ENCODE peak calls at places on chromosomes 5 and 9, in five cellular contexts. One of them, this sample, is unnamed.

GRCh38 chr5:82564963-82565362 is 286.8 kb upstream of the RPS23 start:
- DNase-seq in GM06990: no peak
- DNase-seq in skeletal muscle cell: no peak
- DNase-seq in astrocyte: no peak
- DNase-seq in tibial artery: no peak
- DNase-seq in this sample: no peak

GRCh38 chr9:22005083-22005699 is 3.9 kb downstream of the CDKN2B start:
- DNase-seq in GM06990: no peak
- DNase-seq in skeletal muscle cell: no peak
- DNase-seq in astrocyte: peak; percentile 47
- DNase-seq in tibial artery: no peak
- DNase-seq in this sample: no peak

GRCh38 chr5:65630981-65631380 is 6.2 kb downstream of the SHLD3 start:
- DNase-seq in GM06990: no peak
- DNase-seq in skeletal muscle cell: no peak
- DNase-seq in astrocyte: no peak
- DNase-seq in tibial artery: no peak
- DNase-seq in this sample: no peak

GRCh38 chr5:132463808-132464154 is 26.8 kb downstream of the IRF1 start:
- DNase-seq in GM06990: no peak
- DNase-seq in skeletal muscle cell: no peak
- DNase-seq in astrocyte: no peak
- DNase-seq in tibial artery: peak; percentile 16
- DNase-seq in this sample: no peak

GRCh38 chr5:66145737-66146136 is 1.6 kb downstream of the SREK1 start:
- DNase-seq in GM06990: no peak
- DNase-seq in skeletal muscle cell: no peak
- DNase-seq in astrocyte: no peak
- DNase-seq in tibial artery: no peak
- DNase-seq in this sample: no peak

GRCh38 chr9:33638516-33638915 is 114.5 kb downstream of the ANKRD18B start:
- DNase-seq in GM06990: no peak
- DNase-seq in skeletal muscle cell: no peak
- DNase-seq in astrocyte: no peak
- DNase-seq in tibial artery: no peak
- DNase-seq in this sample: no peak

GRCh38 chr5:180704362-180704761 is 35.5 kb downstream of the OR2Y1 start:
- DNase-seq in GM06990: no peak
- DNase-seq in skeletal muscle cell: no peak
- DNase-seq in astrocyte: peak; percentile 2
- DNase-seq in tibial artery: no peak
- DNase-seq in this sample: no peak

GRCh38 chr5:140287776-140288521 is 15.0 kb downstream of the PFDN1 start:
- DNase-seq in GM06990: no peak
- DNase-seq in skeletal muscle cell: no peak
- DNase-seq in astrocyte: no peak
- DNase-seq in tibial artery: no peak
- DNase-seq in this sample: no peak

GRCh38 chr5:123610665-123611406 is 98.9 kb downstream of the CSNK1G3 start:
- DNase-seq in GM06990: peak; percentile 22
- DNase-seq in skeletal muscle cell: peak; percentile 29
- DNase-seq in astrocyte: peak; percentile 46
- DNase-seq in tibial artery: no peak
- DNase-seq in this sample: no peak

GRCh38 chr5:141878771-141879759 is 855 bp upstream of the PCDH1 start:
- DNase-seq in GM06990: peak; percentile 64
- DNase-seq in skeletal muscle cell: peak; percentile 36
- DNase-seq in astrocyte: peak; percentile 61
- DNase-seq in tibial artery: peak; percentile 90
- DNase-seq in this sample: peak; percentile 91

GRCh38 chr9:16192403-16193017 is 639.7 kb downstream of the CCDC171 start:
- DNase-seq in GM06990: no peak
- DNase-seq in skeletal muscle cell: peak; percentile 38
- DNase-seq in astrocyte: peak; percentile 62
- DNase-seq in tibial artery: no peak
- DNase-seq in this sample: no peak

GRCh38 chr9:16196206-16196605 is 643.4 kb downstream of the CCDC171 start:
- DNase-seq in GM06990: no peak
- DNase-seq in skeletal muscle cell: no peak
- DNase-seq in astrocyte: peak; percentile 49
- DNase-seq in tibial artery: no peak
- DNase-seq in this sample: no peak

GRCh38 chr9:16197578-16198370 is 644.9 kb downstream of the CCDC171 start:
- DNase-seq in GM06990: no peak
- DNase-seq in skeletal muscle cell: no peak
- DNase-seq in astrocyte: peak; percentile 51
- DNase-seq in tibial artery: no peak
- DNase-seq in this sample: no peak

GRCh38 chr9:16191237-16191636 is 638.4 kb downstream of the CCDC171 start:
- DNase-seq in GM06990: no peak
- DNase-seq in skeletal muscle cell: no peak
- DNase-seq in astrocyte: no peak
- DNase-seq in tibial artery: no peak
- DNase-seq in this sample: no peak

GRCh38 chr9:16191691-16192402 is 639.0 kb downstream of the CCDC171 start:
- DNase-seq in GM06990: peak; percentile 33
- DNase-seq in skeletal muscle cell: peak; percentile 61
- DNase-seq in astrocyte: peak; percentile 96
- DNase-seq in tibial artery: peak; percentile 80
- DNase-seq in this sample: peak; percentile 78
- H3K4me3 ChIP-seq in GM06990: no peak overlapping the region
- H3K4me3 ChIP-seq in skeletal muscle cell: no peak overlapping the region
- H3K4me3 ChIP-seq in astrocyte: peak overlapping the region; percentile 27
- H3K4me3 ChIP-seq in tibial artery: no peak overlapping the region
- H3K4me3 ChIP-seq in this sample: peak overlapping the region; percentile 53

GRCh38 chr9:92949266-92949982 is 2.1 kb downstream of the FGD3 start:
- DNase-seq in GM06990: no peak
- DNase-seq in skeletal muscle cell: no peak
- DNase-seq in astrocyte: no peak
- DNase-seq in tibial artery: no peak
- DNase-seq in this sample: no peak

GRCh38 chr9:92945796-92946195 is 1.5 kb upstream of the FGD3 start:
- DNase-seq in GM06990: no peak
- DNase-seq in skeletal muscle cell: no peak
- DNase-seq in astrocyte: no peak
- DNase-seq in tibial artery: no peak
- DNase-seq in this sample: no peak

GRCh38 chr9:92948632-92949031 is 1.3 kb downstream of the FGD3 start:
- DNase-seq in GM06990: no peak
- DNase-seq in skeletal muscle cell: no peak
- DNase-seq in astrocyte: no peak
- DNase-seq in tibial artery: no peak
- DNase-seq in this sample: peak; percentile 33

GRCh38 chr9:92947268-92948031 is at the start of gene FGD3:
- DNase-seq in GM06990: no peak
- DNase-seq in skeletal muscle cell: no peak
- DNase-seq in astrocyte: peak; percentile 5
- DNase-seq in tibial artery: no peak
- DNase-seq in this sample: no peak

GRCh38 chr9:92948032-92948534 is 760 bp downstream of the FGD3 start:
- DNase-seq in GM06990: no peak
- DNase-seq in skeletal muscle cell: no peak
- DNase-seq in astrocyte: no peak
- DNase-seq in tibial artery: no peak
- DNase-seq in this sample: peak; percentile 4
- H3K4me3 ChIP-seq in GM06990: no peak overlapping the region
- H3K4me3 ChIP-seq in skeletal muscle cell: no peak overlapping the region
- H3K4me3 ChIP-seq in astrocyte: no peak overlapping the region
- H3K4me3 ChIP-seq in tibial artery: no peak overlapping the region
- H3K4me3 ChIP-seq in this sample: no peak overlapping the region

GRCh38 chr5:16713386-16713928 is 96.7 kb upstream of the RETREG1 start:
- DNase-seq in GM06990: no peak
- DNase-seq in skeletal muscle cell: no peak
- DNase-seq in astrocyte: peak; percentile 60
- DNase-seq in tibial artery: no peak
- DNase-seq in this sample: no peak
- H3K4me3 ChIP-seq in GM06990: no peak overlapping the region
- H3K4me3 ChIP-seq in skeletal muscle cell: peak overlapping the region; percentile 30
- H3K4me3 ChIP-seq in astrocyte: peak overlapping the region; percentile 25
- H3K4me3 ChIP-seq in tibial artery: peak overlapping the region; percentile 38
- H3K4me3 ChIP-seq in this sample: peak overlapping the region; percentile 64

GRCh38 chr9:81636280-81636653 is 53.1 kb downstream of the TLE1 start:
- DNase-seq in GM06990: no peak
- DNase-seq in skeletal muscle cell: no peak
- DNase-seq in astrocyte: no peak
- DNase-seq in tibial artery: no peak
- DNase-seq in this sample: no peak
- H3K4me3 ChIP-seq in GM06990: no peak overlapping the region
- H3K4me3 ChIP-seq in skeletal muscle cell: no peak overlapping the region
- H3K4me3 ChIP-seq in astrocyte: no peak overlapping the region
- H3K4me3 ChIP-seq in tibial artery: no peak overlapping the region
- H3K4me3 ChIP-seq in this sample: no peak overlapping the region

DNA sequence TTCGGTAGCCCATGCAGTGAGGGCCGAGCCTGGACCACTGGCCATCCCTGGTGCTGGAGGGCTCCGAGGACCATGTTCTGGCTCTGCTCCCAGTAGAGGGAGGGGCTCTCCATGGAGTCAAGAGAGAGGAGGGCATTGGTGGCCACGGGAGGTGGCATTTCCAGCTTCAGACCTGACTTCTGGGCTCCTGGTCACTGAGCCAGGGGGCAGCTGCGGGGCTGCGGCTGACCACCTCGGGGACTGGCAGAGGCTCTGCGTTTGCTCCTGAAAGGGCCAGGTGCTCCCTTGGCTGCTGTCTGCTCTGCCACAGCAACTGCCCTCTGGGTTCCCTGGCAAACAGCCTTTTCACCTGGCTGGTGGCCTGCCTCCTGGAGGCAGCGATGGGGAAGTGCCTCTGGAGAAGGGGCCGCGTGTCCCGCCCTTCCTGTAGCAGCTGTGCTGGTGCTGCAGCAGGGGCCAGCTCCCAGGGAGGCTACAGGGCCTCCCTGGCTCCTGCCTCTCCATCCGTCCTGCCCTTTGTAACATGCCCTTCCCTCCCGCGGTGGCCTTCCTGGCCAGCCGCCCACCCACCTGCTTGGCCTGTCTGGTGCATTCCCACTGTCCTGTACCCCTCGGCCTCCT is 144.6 kb downstream of the CACNA1B start:
- DNase-seq in GM06990: no peak
- DNase-seq in skeletal muscle cell: no peak
- DNase-seq in astrocyte: no peak
- DNase-seq in tibial artery: no peak
- DNase-seq in this sample: no peak
- H3K4me3 ChIP-seq in GM06990: no peak overlapping the region
- H3K4me3 ChIP-seq in skeletal muscle cell: no peak overlapping the region
- H3K4me3 ChIP-seq in astrocyte: no peak overlapping the region
- H3K4me3 ChIP-seq in tibial artery: no peak overlapping the region
- H3K4me3 ChIP-seq in this sample: no peak overlapping the region

DNA sequence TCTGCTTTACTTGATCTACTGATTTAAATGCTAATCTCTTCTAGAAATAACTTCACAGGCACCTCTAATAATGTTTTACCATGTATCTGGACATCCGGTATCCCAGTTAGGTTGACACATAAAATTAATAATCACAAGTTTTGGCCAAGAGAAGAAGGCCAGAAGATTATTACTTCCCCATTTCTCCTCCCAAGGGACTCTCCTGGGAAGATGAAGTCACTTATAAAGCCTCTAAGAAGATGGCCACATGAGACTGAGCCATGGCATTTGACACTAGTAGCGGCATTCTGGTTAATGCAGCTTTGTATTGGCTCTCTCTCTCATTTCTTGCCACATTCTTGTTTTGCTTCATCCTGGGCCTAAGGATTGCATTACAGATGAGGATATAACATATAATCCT is 34.6 kb upstream of the RASA1 start:
- DNase-seq in GM06990: no peak
- DNase-seq in skeletal muscle cell: peak; percentile 15
- DNase-seq in astrocyte: no peak
- DNase-seq in tibial artery: no peak
- DNase-seq in this sample: no peak
- H3K4me3 ChIP-seq in GM06990: no peak overlapping the region
- H3K4me3 ChIP-seq in skeletal muscle cell: no peak overlapping the region
- H3K4me3 ChIP-seq in astrocyte: no peak overlapping the region
- H3K4me3 ChIP-seq in tibial artery: no peak overlapping the region
- H3K4me3 ChIP-seq in this sample: no peak overlapping the region

GRCh38 chr5:138448481-138449398 is 9.9 kb downstream of the REEP2 start:
- DNase-seq in GM06990: no peak
- DNase-seq in skeletal muscle cell: no peak
- DNase-seq in astrocyte: no peak
- DNase-seq in tibial artery: no peak
- DNase-seq in this sample: no peak

GRCh38 chr5:138452720-138453119 is 12.6 kb upstream of the EGR1 start:
- DNase-seq in GM06990: no peak
- DNase-seq in skeletal muscle cell: no peak
- DNase-seq in astrocyte: no peak
- DNase-seq in tibial artery: no peak
- DNase-seq in this sample: no peak

GRCh38 chr5:138448070-138448469 is 9.2 kb downstream of the REEP2 start:
- DNase-seq in GM06990: no peak
- DNase-seq in skeletal muscle cell: no peak
- DNase-seq in astrocyte: no peak
- DNase-seq in tibial artery: no peak
- DNase-seq in this sample: no peak

GRCh38 chr5:138450971-138451370 is 12.1 kb downstream of the REEP2 start:
- DNase-seq in GM06990: no peak
- DNase-seq in skeletal muscle cell: no peak
- DNase-seq in astrocyte: no peak
- DNase-seq in tibial artery: no peak
- DNase-seq in this sample: no peak

DNA sequence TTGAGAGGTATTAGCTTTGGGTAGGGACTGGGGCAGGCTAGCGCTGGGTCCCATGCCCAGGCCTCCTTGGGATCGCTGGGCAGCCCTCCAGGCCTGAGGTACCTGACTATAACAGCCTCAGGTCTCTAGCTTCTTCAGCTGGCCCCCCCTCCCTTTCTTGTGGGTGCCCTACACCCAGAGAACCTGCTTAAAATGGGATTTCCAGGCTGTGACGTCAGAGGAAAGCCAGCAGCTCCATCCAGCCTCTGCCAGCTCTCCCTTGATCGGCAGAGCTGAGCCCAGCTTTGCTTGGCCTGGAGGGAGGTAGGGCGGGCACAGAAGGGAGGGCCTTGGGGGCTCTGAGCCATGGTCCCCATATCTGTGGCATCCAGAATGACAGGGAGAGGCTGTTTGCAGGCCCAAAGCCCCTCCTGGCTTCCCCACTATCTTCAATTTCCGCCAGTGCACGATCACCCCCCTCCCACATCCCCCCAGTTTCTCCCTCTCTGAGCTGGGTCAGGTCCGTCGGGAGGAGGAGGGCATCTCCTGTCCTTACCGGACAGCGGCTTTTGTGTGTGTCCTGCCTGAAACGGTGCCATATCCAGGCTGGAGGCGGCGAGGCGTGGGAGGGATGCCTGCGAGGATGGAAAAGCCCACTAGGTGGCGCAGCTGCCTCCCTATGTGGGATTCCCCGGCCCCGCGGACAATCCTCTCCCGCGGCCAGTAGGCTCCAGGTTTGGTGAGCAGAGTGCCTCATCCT is 10.8 kb downstream of the REEP2 start:
- DNase-seq in GM06990: peak; percentile 74
- DNase-seq in skeletal muscle cell: no peak
- DNase-seq in astrocyte: peak; percentile 37
- DNase-seq in tibial artery: peak; percentile 87
- DNase-seq in this sample: peak; percentile 91
- H3K4me3 ChIP-seq in GM06990: no peak overlapping the region
- H3K4me3 ChIP-seq in skeletal muscle cell: no peak overlapping the region
- H3K4me3 ChIP-seq in astrocyte: no peak overlapping the region
- H3K4me3 ChIP-seq in tibial artery: no peak overlapping the region
- H3K4me3 ChIP-seq in this sample: no peak overlapping the region